ENCODE peak calls at places on chromosomes 1 and 21, in ten cellular contexts. O is NCI-H2081; P is NCI-H1694 treated with DMSO at 0.1 percent for 48 hours; H is GDM1; B is skeletal muscle cell; W is CD8-positive, alpha-beta memory T cell; G is choroid plexus epithelial cell; X is dermis blood vessel endothelial cell; Y is NCI-H1092; V is stimulated activated CD4-positive, alpha-beta T cell treated with anti-CD3 and anti-CD28 coated beads, Interleukin-1b, Interleukin-23, amount 100 ng/mL, for 24 hours. L is an unnamed sample.

GRCh38 chr21:37452222-37452621 is 85.6 kb downstream of the DYRK1A start:
- DNase-seq in V (no peak), X (peak; percentile 20), W (no peak), Y (no peak), P (no peak), G (peak; percentile 94), B (peak; percentile 87), H (no peak), O (no peak), L (no peak)

GRCh38 chr1:214386747-214387146 is 105.8 kb downstream of the SMYD2 start:
- DNase-seq in W (no peak), P (no peak), X (peak; percentile 80), O (no peak), H (no peak), V (no peak), G (peak; percentile 80), Y (no peak), B (no peak), L (no peak)

GRCh38 chr1:102550729-102551384 is 554.1 kb upstream of the OLFM3 start:
- DNase-seq in G (peak; percentile 51), X (no peak), Y (no peak), B (no peak), V (no peak), H (peak; percentile 0), O (peak; percentile 4), W (no peak), P (peak; percentile 8), L (no peak)

GRCh38 chr1:118649406-118649805 is 338.7 kb downstream of the TBX15 start:
- DNase-seq in B (no peak), W (no peak), G (no peak), H (no peak), V (no peak), P (no peak), X (no peak), O (no peak), Y (no peak), L (no peak)

GRCh38 chr1:159817276-159818041 is 9.2 kb upstream of the SLAMF8 start:
- DNase-seq in W (no peak), V (no peak), Y (peak; percentile 69), G (no peak), X (peak; percentile 77), O (peak; percentile 89), B (no peak), P (peak; percentile 20), H (no peak), L (peak; percentile 100)

GRCh38 chr21:36150192-36150711 is 6.4 kb upstream of the DOP1B start:
- DNase-seq in Y (no peak), G (peak; percentile 65), X (peak; percentile 29), H (peak; percentile 80), B (no peak), O (no peak), V (no peak), P (peak; percentile 21), W (no peak), L (peak; percentile 32)

GRCh38 chr1:183711691-183712401 is 58.7 kb upstream of the APOBEC4 start:
- DNase-seq in O (no peak), P (peak; percentile 25), W (no peak), V (no peak), Y (no peak), G (peak; percentile 69), H (no peak), B (peak; percentile 55), X (peak; percentile 70), L (no peak)

GRCh38 chr1:203046984-203047630 is 20.8 kb downstream of the PPFIA4 start:
- DNase-seq in O (no peak), V (no peak), B (no peak), X (peak; percentile 61), G (peak; percentile 76), W (no peak), Y (no peak), H (no peak), P (no peak), L (no peak)

GRCh38 chr1:8443558-8444194 is 125.8 kb downstream of the SLC45A1 start:
- DNase-seq in P (no peak), W (no peak), O (no peak), Y (no peak), X (no peak), V (no peak), G (no peak), H (no peak), B (no peak), L (no peak)

L was measured in DMS153.